ENCODE peak calls at places on chromosome 1, in seven cellular contexts. One of them, this sample, is unnamed.

GRCh38 chr1:33342041-33342723 is 21.3 kb upstream of the A3GALT2 start:
- DNase-seq in stimulated activated CD8-positive, alpha-beta memory T cell treated with anti-CD3 and anti-CD28 coated beads, Interleukin-4, amount 100 ng/mL, for 48 hours: no peak
- DNase-seq in activated naive CD4-positive, alpha-beta T cell treated with anti-CD3 and anti-CD28 coated beads, Interleukin-2, amount 50 U/mL, for 16 hours: no peak
- DNase-seq in HuH-7.5: peak
- DNase-seq in NCI-H1105 treated with DMSO at 0.1 percent for 48 hours: peak
- DNase-seq in globus pallidus: peak
- DNase-seq in kidney glomerular epithelial cell: peak
- DNase-seq in this sample: no peak

GRCh38 chr1:19113362-19114092 is 96.5 kb downstream of the UBR4 start:
- DNase-seq in stimulated activated CD8-positive, alpha-beta memory T cell treated with anti-CD3 and anti-CD28 coated beads, Interleukin-4, amount 100 ng/mL, for 48 hours: peak
- DNase-seq in globus pallidus: no peak
- DNase-seq in kidney glomerular epithelial cell: peak
- DNase-seq in NCI-H1105 treated with DMSO at 0.1 percent for 48 hours: peak
- DNase-seq in activated naive CD4-positive, alpha-beta T cell treated with anti-CD3 and anti-CD28 coated beads, Interleukin-2, amount 50 U/mL, for 16 hours: peak
- DNase-seq in HuH-7.5: peak
- DNase-seq in this sample: no peak

GRCh38 chr1:22612657-22613056 is 23.8 kb upstream of the C1QA start:
- DNase-seq in globus pallidus: no peak
- DNase-seq in stimulated activated CD8-positive, alpha-beta memory T cell treated with anti-CD3 and anti-CD28 coated beads, Interleukin-4, amount 100 ng/mL, for 48 hours: no peak
- DNase-seq in HuH-7.5: no peak
- DNase-seq in activated naive CD4-positive, alpha-beta T cell treated with anti-CD3 and anti-CD28 coated beads, Interleukin-2, amount 50 U/mL, for 16 hours: no peak
- DNase-seq in kidney glomerular epithelial cell: no peak
- DNase-seq in NCI-H1105 treated with DMSO at 0.1 percent for 48 hours: no peak
- DNase-seq in this sample: no peak

GRCh38 chr1:41404308-41404755 is 43.1 kb downstream of the FOXO6 start:
- DNase-seq in kidney glomerular epithelial cell: peak
- DNase-seq in stimulated activated CD8-positive, alpha-beta memory T cell treated with anti-CD3 and anti-CD28 coated beads, Interleukin-4, amount 100 ng/mL, for 48 hours: peak
- DNase-seq in activated naive CD4-positive, alpha-beta T cell treated with anti-CD3 and anti-CD28 coated beads, Interleukin-2, amount 50 U/mL, for 16 hours: no peak
- DNase-seq in globus pallidus: peak
- DNase-seq in NCI-H1105 treated with DMSO at 0.1 percent for 48 hours: peak
- DNase-seq in HuH-7.5: no peak
- DNase-seq in this sample: no peak

GRCh38 chr1:93262645-93263044 is 82.1 kb downstream of the CCDC18 start:
- DNase-seq in stimulated activated CD8-positive, alpha-beta memory T cell treated with anti-CD3 and anti-CD28 coated beads, Interleukin-4, amount 100 ng/mL, for 48 hours: no peak
- DNase-seq in activated naive CD4-positive, alpha-beta T cell treated with anti-CD3 and anti-CD28 coated beads, Interleukin-2, amount 50 U/mL, for 16 hours: no peak
- DNase-seq in kidney glomerular epithelial cell: no peak
- DNase-seq in HuH-7.5: no peak
- DNase-seq in globus pallidus: no peak
- DNase-seq in NCI-H1105 treated with DMSO at 0.1 percent for 48 hours: no peak
- DNase-seq in this sample: no peak

GRCh38 chr1:70675737-70676156 is 264.7 kb downstream of the CTH start:
- DNase-seq in NCI-H1105 treated with DMSO at 0.1 percent for 48 hours: no peak
- DNase-seq in stimulated activated CD8-positive, alpha-beta memory T cell treated with anti-CD3 and anti-CD28 coated beads, Interleukin-4, amount 100 ng/mL, for 48 hours: no peak
- DNase-seq in activated naive CD4-positive, alpha-beta T cell treated with anti-CD3 and anti-CD28 coated beads, Interleukin-2, amount 50 U/mL, for 16 hours: no peak
- DNase-seq in HuH-7.5: no peak
- DNase-seq in kidney glomerular epithelial cell: no peak
- DNase-seq in globus pallidus: no peak
- DNase-seq in this sample: no peak

GRCh38 chr1:148353461-148354283 is 129.4 kb downstream of the PPIAL4G start:
- DNase-seq in HuH-7.5: no peak
- DNase-seq in globus pallidus: no peak
- DNase-seq in NCI-H1105 treated with DMSO at 0.1 percent for 48 hours: no peak
- DNase-seq in activated naive CD4-positive, alpha-beta T cell treated with anti-CD3 and anti-CD28 coated beads, Interleukin-2, amount 50 U/mL, for 16 hours: no peak
- DNase-seq in kidney glomerular epithelial cell: no peak
- DNase-seq in stimulated activated CD8-positive, alpha-beta memory T cell treated with anti-CD3 and anti-CD28 coated beads, Interleukin-4, amount 100 ng/mL, for 48 hours: peak
- DNase-seq in this sample: no peak

GRCh38 chr1:17097125-17097524 is 22.1 kb downstream of the PADI2 start:
- DNase-seq in activated naive CD4-positive, alpha-beta T cell treated with anti-CD3 and anti-CD28 coated beads, Interleukin-2, amount 50 U/mL, for 16 hours: no peak
- DNase-seq in HuH-7.5: no peak
- DNase-seq in stimulated activated CD8-positive, alpha-beta memory T cell treated with anti-CD3 and anti-CD28 coated beads, Interleukin-4, amount 100 ng/mL, for 48 hours: no peak
- DNase-seq in NCI-H1105 treated with DMSO at 0.1 percent for 48 hours: no peak
- DNase-seq in kidney glomerular epithelial cell: no peak
- DNase-seq in globus pallidus: no peak
- DNase-seq in this sample: no peak

GRCh38 chr1:11524465-11525150 is 45.7 kb downstream of the DISP3 start:
- DNase-seq in kidney glomerular epithelial cell: no peak
- DNase-seq in HuH-7.5: no peak
- DNase-seq in NCI-H1105 treated with DMSO at 0.1 percent for 48 hours: no peak
- DNase-seq in globus pallidus: no peak
- DNase-seq in stimulated activated CD8-positive, alpha-beta memory T cell treated with anti-CD3 and anti-CD28 coated beads, Interleukin-4, amount 100 ng/mL, for 48 hours: no peak
- DNase-seq in activated naive CD4-positive, alpha-beta T cell treated with anti-CD3 and anti-CD28 coated beads, Interleukin-2, amount 50 U/mL, for 16 hours: no peak
- DNase-seq in this sample: no peak

GRCh38 chr1:25099343-25099951 is 132.9 kb downstream of the SYF2 start:
- DNase-seq in NCI-H1105 treated with DMSO at 0.1 percent for 48 hours: no peak
- DNase-seq in stimulated activated CD8-positive, alpha-beta memory T cell treated with anti-CD3 and anti-CD28 coated beads, Interleukin-4, amount 100 ng/mL, for 48 hours: peak
- DNase-seq in activated naive CD4-positive, alpha-beta T cell treated with anti-CD3 and anti-CD28 coated beads, Interleukin-2, amount 50 U/mL, for 16 hours: no peak
- DNase-seq in globus pallidus: peak
- DNase-seq in HuH-7.5: no peak
- DNase-seq in kidney glomerular epithelial cell: no peak
- DNase-seq in this sample: peak

GRCh38 chr1:53754484-53755312 is 15.7 kb upstream of the GLIS1 start:
- DNase-seq in NCI-H1105 treated with DMSO at 0.1 percent for 48 hours: peak
- DNase-seq in activated naive CD4-positive, alpha-beta T cell treated with anti-CD3 and anti-CD28 coated beads, Interleukin-2, amount 50 U/mL, for 16 hours: no peak
- DNase-seq in HuH-7.5: no peak
- DNase-seq in globus pallidus: peak
- DNase-seq in kidney glomerular epithelial cell: peak
- DNase-seq in stimulated activated CD8-positive, alpha-beta memory T cell treated with anti-CD3 and anti-CD28 coated beads, Interleukin-4, amount 100 ng/mL, for 48 hours: peak
- DNase-seq in this sample: no peak

GRCh38 chr1:46110521-46110920 is 21.9 kb downstream of the PIK3R3 start:
- DNase-seq in HuH-7.5: no peak
- DNase-seq in stimulated activated CD8-positive, alpha-beta memory T cell treated with anti-CD3 and anti-CD28 coated beads, Interleukin-4, amount 100 ng/mL, for 48 hours: no peak
- DNase-seq in activated naive CD4-positive, alpha-beta T cell treated with anti-CD3 and anti-CD28 coated beads, Interleukin-2, amount 50 U/mL, for 16 hours: no peak
- DNase-seq in kidney glomerular epithelial cell: no peak
- DNase-seq in globus pallidus: no peak
- DNase-seq in NCI-H1105 treated with DMSO at 0.1 percent for 48 hours: no peak
- DNase-seq in this sample: no peak

GRCh38 chr1:229940689-229941088 is 126.3 kb upstream of the GALNT2 start:
- DNase-seq in kidney glomerular epithelial cell: peak
- DNase-seq in globus pallidus: no peak
- DNase-seq in activated naive CD4-positive, alpha-beta T cell treated with anti-CD3 and anti-CD28 coated beads, Interleukin-2, amount 50 U/mL, for 16 hours: no peak
- DNase-seq in HuH-7.5: no peak
- DNase-seq in NCI-H1105 treated with DMSO at 0.1 percent for 48 hours: no peak
- DNase-seq in stimulated activated CD8-positive, alpha-beta memory T cell treated with anti-CD3 and anti-CD28 coated beads, Interleukin-4, amount 100 ng/mL, for 48 hours: no peak
- DNase-seq in this sample: no peak

GRCh38 chr1:30719406-30720270 is 3.7 kb downstream of the MATN1 start:
- DNase-seq in HuH-7.5: no peak
- DNase-seq in NCI-H1105 treated with DMSO at 0.1 percent for 48 hours: no peak
- DNase-seq in activated naive CD4-positive, alpha-beta T cell treated with anti-CD3 and anti-CD28 coated beads, Interleukin-2, amount 50 U/mL, for 16 hours: no peak
- DNase-seq in stimulated activated CD8-positive, alpha-beta memory T cell treated with anti-CD3 and anti-CD28 coated beads, Interleukin-4, amount 100 ng/mL, for 48 hours: no peak
- DNase-seq in kidney glomerular epithelial cell: no peak
- DNase-seq in globus pallidus: no peak
- DNase-seq in this sample: peak

GRCh38 chr1:214514819-214515383 is 36.5 kb downstream of the PTPN14 start:
- DNase-seq in NCI-H1105 treated with DMSO at 0.1 percent for 48 hours: no peak
- DNase-seq in globus pallidus: peak
- DNase-seq in stimulated activated CD8-positive, alpha-beta memory T cell treated with anti-CD3 and anti-CD28 coated beads, Interleukin-4, amount 100 ng/mL, for 48 hours: no peak
- DNase-seq in kidney glomerular epithelial cell: no peak
- DNase-seq in activated naive CD4-positive, alpha-beta T cell treated with anti-CD3 and anti-CD28 coated beads, Interleukin-2, amount 50 U/mL, for 16 hours: no peak
- DNase-seq in HuH-7.5: no peak
- DNase-seq in this sample: no peak

GRCh38 chr1:151715726-151716404 is 738 bp downstream of the CELF3 start:
- DNase-seq in globus pallidus: no peak
- DNase-seq in HuH-7.5: peak
- DNase-seq in activated naive CD4-positive, alpha-beta T cell treated with anti-CD3 and anti-CD28 coated beads, Interleukin-2, amount 50 U/mL, for 16 hours: no peak
- DNase-seq in kidney glomerular epithelial cell: no peak
- DNase-seq in NCI-H1105 treated with DMSO at 0.1 percent for 48 hours: peak
- DNase-seq in stimulated activated CD8-positive, alpha-beta memory T cell treated with anti-CD3 and anti-CD28 coated beads, Interleukin-4, amount 100 ng/mL, for 48 hours: no peak
- DNase-seq in this sample: no peak

GRCh38 chr1:41668967-41669366 is 184.5 kb upstream of the EDN2 start:
- DNase-seq in NCI-H1105 treated with DMSO at 0.1 percent for 48 hours: no peak
- DNase-seq in HuH-7.5: no peak
- DNase-seq in activated naive CD4-positive, alpha-beta T cell treated with anti-CD3 and anti-CD28 coated beads, Interleukin-2, amount 50 U/mL, for 16 hours: no peak
- DNase-seq in kidney glomerular epithelial cell: no peak
- DNase-seq in globus pallidus: no peak
- DNase-seq in stimulated activated CD8-positive, alpha-beta memory T cell treated with anti-CD3 and anti-CD28 coated beads, Interleukin-4, amount 100 ng/mL, for 48 hours: no peak
- DNase-seq in this sample: no peak

GRCh38 chr1:21216835-21217811 is 40.4 kb upstream of the EIF4G3 start:
- DNase-seq in globus pallidus: no peak
- DNase-seq in stimulated activated CD8-positive, alpha-beta memory T cell treated with anti-CD3 and anti-CD28 coated beads, Interleukin-4, amount 100 ng/mL, for 48 hours: peak
- DNase-seq in NCI-H1105 treated with DMSO at 0.1 percent for 48 hours: peak
- DNase-seq in kidney glomerular epithelial cell: no peak
- DNase-seq in HuH-7.5: peak
- DNase-seq in activated naive CD4-positive, alpha-beta T cell treated with anti-CD3 and anti-CD28 coated beads, Interleukin-2, amount 50 U/mL, for 16 hours: peak
- DNase-seq in this sample: no peak

GRCh38 chr1:5423109-5423508 is 569.1 kb downstream of the NPHP4 start:
- DNase-seq in globus pallidus: peak
- DNase-seq in kidney glomerular epithelial cell: no peak
- DNase-seq in stimulated activated CD8-positive, alpha-beta memory T cell treated with anti-CD3 and anti-CD28 coated beads, Interleukin-4, amount 100 ng/mL, for 48 hours: peak
- DNase-seq in HuH-7.5: no peak
- DNase-seq in activated naive CD4-positive, alpha-beta T cell treated with anti-CD3 and anti-CD28 coated beads, Interleukin-2, amount 50 U/mL, for 16 hours: peak
- DNase-seq in NCI-H1105 treated with DMSO at 0.1 percent for 48 hours: peak
- DNase-seq in this sample: no peak

This sample was measured in CD14-positive monocyte.